ENCODE peak calls at places on chromosomes 12 and 14, in ten cellular contexts. N, R, S, E, L, J, P, V, T and Z are unnamed samples.

GRCh38 chr14:24436355-24437019 is 6.1 kb downstream of the SDR39U1 start:
- DNase-seq in S (no peak), P (no peak), N (no peak), V (no peak), J (no peak), T (no peak), R (peak), L (peak), E (no peak), Z (peak)

GRCh38 chr14:103699901-103700752 is 15.1 kb downstream of the XRCC3 start:
- DNase-seq in T (peak), E (no peak), S (peak), N (no peak), R (no peak), J (no peak), L (no peak), V (no peak), P (no peak), Z (no peak)

GRCh38 chr14:51917186-51917585 is 56.8 kb downstream of the GNG2 start:
- DNase-seq in P (no peak), V (no peak), R (no peak), J (no peak), T (peak), E (no peak), S (no peak), L (no peak), N (no peak), Z (peak)

GRCh38 chr12:127038152-127038551 is 1228.8 kb upstream of the TMEM132C start:
- DNase-seq in L (no peak), J (no peak), S (no peak), T (no peak), N (no peak), R (no peak), P (no peak), E (no peak), V (no peak), Z (no peak)

GRCh38 chr12:116259800-116260589 is 17.5 kb downstream of the MED13L start:
- DNase-seq in V (no peak), S (no peak), L (no peak), T (no peak), J (no peak), E (no peak), R (no peak), N (no peak), P (no peak), Z (no peak)

GRCh38 chr14:100187247-100187833 is 27.9 kb upstream of the DEGS2 start:
- DNase-seq in N (no peak), V (no peak), E (no peak), R (peak), S (no peak), J (no peak), T (no peak), P (peak), L (no peak), Z (no peak)

GRCh38 chr14:65476290-65476941 is 63.9 kb downstream of the FUT8 start:
- DNase-seq in N (peak), V (no peak), S (no peak), T (no peak), P (no peak), J (no peak), E (no peak), L (no peak), R (no peak), Z (no peak)

GRCh38 chr12:115103884-115104883 is 420.2 kb upstream of the TBX3 start:
- DNase-seq in L (peak), N (no peak), E (peak), J (no peak), R (no peak), V (no peak), T (peak), P (no peak), S (no peak), Z (peak)

GRCh38 chr12:93895096-93895460 is 217.9 kb downstream of the CRADD start:
- DNase-seq in N (no peak), T (no peak), P (no peak), E (no peak), L (no peak), R (no peak), J (no peak), S (no peak), V (no peak), Z (peak)

GRCh38 chr12:79681008-79681590 is 9.7 kb downstream of the PAWR start:
- DNase-seq in S (no peak), T (no peak), P (no peak), E (no peak), V (no peak), N (no peak), J (no peak), L (no peak), R (peak), Z (no peak)

GRCh38 chr12:95396849-95397498 is 77.0 kb upstream of the METAP2 start:
- DNase-seq in N (no peak), L (no peak), J (no peak), T (no peak), S (no peak), P (no peak), E (no peak), R (peak), V (no peak), Z (peak)

GRCh38 chr12:124915249-124916236 is 1.1 kb upstream of the UBC start:
- DNase-seq in J (peak), V (no peak), S (peak), R (no peak), E (peak), N (no peak), P (peak), L (peak), T (peak), Z (no peak)

GRCh38 chr12:100936661-100937060 is 142.1 kb downstream of the ANO4 start:
- DNase-seq in J (no peak), V (no peak), P (no peak), S (no peak), L (no peak), R (no peak), T (no peak), N (no peak), E (no peak), Z (no peak)

GRCh38 chr14:42965512-42965911 is 1358.8 kb downstream of the LRFN5 start:
- DNase-seq in E (no peak), R (no peak), P (no peak), L (no peak), S (no peak), N (no peak), T (no peak), V (no peak), J (no peak), Z (no peak)

GRCh38 chr12:18595406-18595805 is 142.4 kb downstream of the PLCZ1 start:
- DNase-seq in V (no peak), P (no peak), J (no peak), L (no peak), R (no peak), N (no peak), E (no peak), S (no peak), T (no peak), Z (no peak)

GRCh38 chr14:82510007-82510406 is 976.4 kb upstream of the SEL1L start:
- DNase-seq in L (no peak), S (no peak), E (no peak), T (no peak), J (no peak), N (no peak), R (no peak), P (no peak), V (no peak), Z (no peak)

GRCh38 chr12:91355150-91356006 is 172.8 kb upstream of the DCN start:
- DNase-seq in V (no peak), N (no peak), R (peak), E (peak), L (peak), T (peak), S (peak), J (peak), P (peak), Z (peak)

GRCh38 chr12:1544991-1545700 is 49.2 kb downstream of the FBXL14 start:
- DNase-seq in J (no peak), N (no peak), R (peak), V (no peak), P (no peak), S (no peak), T (no peak), L (no peak), E (peak), Z (no peak)

GRCh38 chr12:56688846-56689113 is 696 bp upstream of the PTGES3 start:
- DNase-seq in J (no peak), E (no peak), P (no peak), L (no peak), V (no peak), N (no peak), S (no peak), R (no peak), T (no peak), Z (no peak)

GRCh38 chr14:46344327-46344937 is 307.1 kb downstream of the RPL10L start:
- DNase-seq in N (no peak), E (no peak), P (no peak), R (peak), T (no peak), J (no peak), L (peak), V (no peak), S (no peak), Z (no peak)

GRCh38 chr12:123094349-123095073 is 56.4 kb downstream of the PITPNM2 start:
- DNase-seq in P (peak), L (no peak), S (no peak), T (peak), R (no peak), N (no peak), J (no peak), V (peak), E (peak), Z (no peak)

GRCh38 chr12:119649202-119649808 is 18.6 kb upstream of the PRKAB1 start:
- DNase-seq in R (no peak), J (no peak), T (no peak), L (peak), S (no peak), P (no peak), V (no peak), E (no peak), N (no peak), Z (no peak)

GRCh38 chr14:23665302-23666016 is 29.3 kb downstream of the DHRS2 start:
- DNase-seq in S (no peak), T (no peak), L (no peak), R (no peak), E (no peak), V (no peak), J (no peak), P (no peak), N (no peak), Z (no peak)

GRCh38 chr12:75981773-75982564 is 49.6 kb downstream of the PHLDA1 start:
- DNase-seq in P (no peak), V (no peak), N (peak), S (no peak), R (no peak), E (no peak), J (no peak), L (no peak), T (peak), Z (no peak)

GRCh38 chr14:58455593-58456265 is 28.2 kb downstream of the KIAA0586 start:
- DNase-seq in V (no peak), E (no peak), P (no peak), T (no peak), N (no peak), R (no peak), L (no peak), S (no peak), J (no peak), Z (no peak)

GRCh38 chr12:96063046-96063445 is 27.7 kb upstream of the LTA4H start:
- DNase-seq in T (no peak), S (no peak), J (no peak), V (no peak), L (no peak), R (no peak), E (no peak), P (no peak), N (no peak), Z (no peak)

GRCh38 chr14:104332634-104333270 is 194.4 kb downstream of the KIF26A start:
- DNase-seq in V (no peak), L (no peak), J (peak), N (no peak), P (no peak), S (no peak), T (no peak), E (no peak), R (peak), Z (no peak)

GRCh38 chr12:94644141-94644575 is 6.2 kb downstream of the TMCC3 start:
- DNase-seq in J (no peak), L (no peak), S (no peak), E (no peak), T (peak), N (peak), P (peak), R (no peak), V (no peak), Z (no peak)

GRCh38 chr12:40099423-40099853 is 6.4 kb downstream of the SLC2A13 start:
- DNase-seq in T (no peak), E (no peak), P (peak), R (no peak), J (no peak), V (no peak), L (no peak), N (no peak), S (no peak), Z (no peak)

GRCh38 chr12:71208053-71208685 is 50.4 kb upstream of the TSPAN8 start:
- DNase-seq in R (no peak), N (no peak), J (no peak), V (no peak), S (no peak), P (no peak), E (no peak), L (no peak), T (no peak), Z (no peak)

GRCh38 chr14:74478996-74479635 is 14.0 kb downstream of the NPC2 start:
- DNase-seq in R (peak), T (no peak), P (no peak), E (no peak), V (no peak), L (peak), N (no peak), J (no peak), S (no peak), Z (no peak)

GRCh38 chr14:106501898-106502297 is 975.5 kb downstream of the TMEM121 start:
- DNase-seq in J (no peak), N (no peak), E (no peak), T (no peak), R (no peak), S (no peak), P (no peak), V (no peak), L (no peak), Z (no peak)

GRCh38 chr12:72297666-72298065 is 25.5 kb downstream of the TRHDE start:
- DNase-seq in N (no peak), J (no peak), V (no peak), S (no peak), L (no peak), E (no peak), R (no peak), T (no peak), P (no peak), Z (no peak)
- H3K4me3 ChIP-seq in N (no peak), J (no peak), V (no peak), S (no peak), L (no peak), E (no peak), R (no peak), T (no peak), P (no peak), Z (no peak)

DNA sequence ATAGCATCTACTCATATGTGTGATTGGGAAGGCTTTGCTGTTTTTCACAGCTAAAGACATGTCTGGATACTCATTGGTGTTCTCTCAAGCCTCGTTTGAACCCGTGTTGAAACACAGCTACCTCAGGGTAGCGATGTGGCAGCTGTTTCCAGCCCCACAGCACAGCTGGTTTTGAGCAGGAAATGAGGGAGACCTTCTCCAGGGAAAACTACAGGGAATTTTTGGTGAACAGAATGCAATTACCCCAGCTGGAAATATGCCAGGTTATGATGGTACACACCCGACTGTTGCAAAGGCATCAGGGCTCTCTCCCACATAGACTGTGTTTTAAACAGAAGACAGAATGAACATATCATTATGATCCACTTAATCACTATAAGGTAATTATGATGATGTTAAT is 828.9 kb downstream of the VRK1 start:
- DNase-seq in T (no peak), E (no peak), L (no peak), J (no peak), V (no peak), S (no peak), N (no peak), P (no peak), R (no peak), Z (no peak)
- H3K4me3 ChIP-seq in T (no peak), E (no peak), L (no peak), J (no peak), V (no peak), S (no peak), N (no peak), P (no peak), R (no peak), Z (no peak)

GRCh38 chr14:61351457-61351856 is 30.1 kb downstream of the PRKCH start:
- DNase-seq in R (no peak), S (no peak), P (no peak), V (no peak), J (no peak), N (no peak), L (no peak), T (no peak), E (no peak), Z (no peak)

GRCh38 chr14:61358812-61359211 is 37.4 kb downstream of the PRKCH start:
- DNase-seq in P (no peak), T (no peak), J (no peak), S (no peak), E (no peak), L (no peak), N (no peak), V (no peak), R (no peak), Z (no peak)

GRCh38 chr14:61357118-61357517 is 35.7 kb downstream of the PRKCH start:
- DNase-seq in R (no peak), S (no peak), J (no peak), T (no peak), E (no peak), L (no peak), P (no peak), N (no peak), V (no peak), Z (no peak)

GRCh38 chr14:61350871-61351270 is 29.5 kb downstream of the PRKCH start:
- DNase-seq in T (no peak), J (no peak), P (no peak), L (no peak), R (no peak), N (no peak), E (no peak), S (no peak), V (no peak), Z (no peak)

DNA sequence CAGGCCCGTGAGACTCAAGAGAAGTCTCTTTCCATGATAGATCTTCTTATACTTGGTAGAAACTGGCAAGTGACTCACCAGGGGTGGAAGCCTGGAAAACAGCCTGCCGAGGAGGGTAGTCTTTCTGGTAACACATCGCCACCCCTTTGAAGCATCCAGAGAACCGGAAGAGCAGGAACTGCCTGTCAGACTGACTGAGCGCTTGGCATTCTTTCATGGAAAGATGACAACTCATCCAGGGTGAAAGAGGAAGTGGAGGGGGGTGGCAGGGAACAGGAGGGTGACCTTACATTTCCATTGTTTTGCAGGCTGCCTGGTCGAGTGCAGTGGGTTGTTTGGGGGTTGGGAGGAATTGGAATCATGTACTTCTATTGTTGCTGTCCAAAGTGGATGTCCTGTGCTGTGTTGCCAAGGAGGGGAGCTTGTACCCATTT is 34.5 kb downstream of the PRKCH start:
- DNase-seq in E (peak), T (peak), J (no peak), N (no peak), L (no peak), S (no peak), V (no peak), R (peak), P (no peak), Z (peak)
- H3K4me3 ChIP-seq in E (no peak), T (no peak), J (no peak), N (no peak), L (no peak), S (no peak), V (no peak), R (no peak), P (no peak), Z (no peak)

GRCh38 chr12:4024701-4025419 is 151.7 kb upstream of the PARP11 start:
- DNase-seq in R (peak), J (no peak), P (no peak), N (no peak), E (no peak), L (no peak), T (no peak), S (no peak), V (no peak), Z (no peak)
- H3K4me3 ChIP-seq in R (no peak), J (no peak), P (no peak), N (no peak), E (no peak), L (no peak), T (no peak), S (no peak), V (no peak), Z (no peak)

GRCh38 chr12:27523642-27524488 is at the start of gene PPFIBP1:
- DNase-seq in L (peak), P (peak), S (peak), V (peak), R (peak), N (peak), J (peak), T (peak), E (peak), Z (peak)

GRCh38 chr12:27525373-27525772 is 1.4 kb downstream of the PPFIBP1 start:
- DNase-seq in R (peak), S (no peak), V (no peak), L (no peak), J (no peak), E (no peak), T (no peak), N (no peak), P (no peak), Z (peak)

GRCh38 chr12:27524489-27524835 is 456 bp downstream of the PPFIBP1 start:
- DNase-seq in L (no peak), P (no peak), V (no peak), J (no peak), R (no peak), N (no peak), E (no peak), T (no peak), S (no peak), Z (peak)

GRCh38 chr12:27523305-27523641 is 733 bp upstream of the PPFIBP1 start:
- DNase-seq in N (no peak), R (no peak), V (no peak), S (no peak), T (no peak), E (no peak), P (no peak), L (no peak), J (no peak), Z (no peak)

DNA sequence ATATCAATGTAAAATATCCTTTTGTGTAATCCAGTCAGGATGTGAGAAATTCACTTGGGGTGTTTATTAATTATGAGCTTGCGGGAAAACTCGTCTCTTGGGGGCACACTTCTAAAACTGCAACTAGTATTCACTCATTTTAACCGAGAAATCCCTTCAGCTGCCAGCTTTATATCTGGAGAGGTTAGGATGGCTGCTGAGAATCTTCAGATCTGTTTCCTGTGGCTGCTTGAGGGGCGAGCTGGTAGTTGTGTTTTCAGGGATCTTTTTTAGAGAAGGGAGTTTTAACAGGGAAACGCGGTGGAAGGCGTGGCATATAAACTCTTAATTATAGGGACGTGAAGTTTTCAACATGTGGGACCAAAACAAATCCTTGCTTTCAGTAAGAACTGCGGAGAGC is 833 bp downstream of the PPFIBP1 start:
- DNase-seq in N (no peak), T (no peak), R (no peak), S (no peak), J (no peak), E (no peak), P (peak), V (no peak), L (no peak), Z (no peak)
- H3K4me3 ChIP-seq in N (peak), T (peak), R (peak), S (peak), J (peak), E (peak), P (peak), V (peak), L (peak), Z (peak)

DNA sequence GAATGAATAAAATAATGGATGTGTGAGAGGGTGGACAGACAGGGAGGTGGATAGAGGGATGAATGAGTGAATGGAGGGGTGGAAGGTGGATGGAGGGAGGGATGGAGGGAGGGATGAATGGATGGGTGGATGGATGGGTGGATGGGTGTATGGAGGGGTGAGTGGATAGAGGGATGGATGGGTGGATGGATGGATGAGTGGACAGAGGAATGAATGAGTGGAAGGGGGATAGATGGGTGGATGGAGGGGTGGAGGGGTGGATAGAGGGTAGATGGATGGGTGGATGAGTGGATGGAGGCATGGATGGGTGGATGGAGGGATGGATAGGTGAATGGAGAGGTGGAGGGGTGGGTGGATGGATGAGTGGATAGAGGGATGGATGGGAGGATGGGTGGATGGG is 47.9 kb upstream of the NOS1 start:
- DNase-seq in R (no peak), S (no peak), J (no peak), N (no peak), T (no peak), L (no peak), P (no peak), V (no peak), E (no peak), Z (no peak)
- H3K4me3 ChIP-seq in R (no peak), S (no peak), J (no peak), N (no peak), T (no peak), L (no peak), P (no peak), V (no peak), E (no peak), Z (no peak)